ENCODE peak calls at places on chromosome 5, in six cellular contexts. One of them, this sample, is unnamed.

GRCh38 chr5:68382640-68383039 is 167.1 kb downstream of the PIK3R1 start:
- DNase-seq in HCT116: no peak
- DNase-seq in GM12878: no peak
- DNase-seq in A549: no peak
- DNase-seq in GM23338: no peak
- DNase-seq in HepG2: no peak
- DNase-seq in this sample: no peak

GRCh38 chr5:85484982-85485574 is 1100.4 kb upstream of the EDIL3 start:
- DNase-seq in HCT116: peak; percentile 10
- DNase-seq in GM12878: no peak
- DNase-seq in A549: no peak
- DNase-seq in GM23338: peak; percentile 70
- DNase-seq in HepG2: no peak
- DNase-seq in this sample: no peak

GRCh38 chr5:33939863-33940262 is 3.7 kb downstream of the RXFP3 start:
- DNase-seq in HCT116: no peak
- DNase-seq in GM12878: no peak
- DNase-seq in A549: no peak
- DNase-seq in GM23338: no peak
- DNase-seq in HepG2: no peak
- DNase-seq in this sample: no peak

GRCh38 chr5:158869092-158869491 is 230.6 kb downstream of the EBF1 start:
- DNase-seq in HCT116: no peak
- DNase-seq in GM12878: no peak
- DNase-seq in A549: no peak
- DNase-seq in GM23338: peak; percentile 76
- DNase-seq in HepG2: no peak
- DNase-seq in this sample: no peak

GRCh38 chr5:120457839-120458507 is 6.1 kb upstream of the PRR16 start:
- DNase-seq in HCT116: peak; percentile 59
- DNase-seq in GM12878: peak; percentile 85
- DNase-seq in A549: no peak
- DNase-seq in GM23338: peak; percentile 72
- DNase-seq in HepG2: peak; percentile 46
- DNase-seq in this sample: no peak

GRCh38 chr5:157245477-157245876 is 20.4 kb upstream of the CYFIP2 start:
- DNase-seq in HCT116: no peak
- DNase-seq in GM12878: no peak
- DNase-seq in A549: no peak
- DNase-seq in GM23338: peak; percentile 49
- DNase-seq in HepG2: no peak
- DNase-seq in this sample: no peak

GRCh38 chr5:117594165-117594564 is 1019.5 kb upstream of the SEMA6A start:
- DNase-seq in HCT116: no peak
- DNase-seq in GM12878: no peak
- DNase-seq in A549: no peak
- DNase-seq in GM23338: no peak
- DNase-seq in HepG2: no peak
- DNase-seq in this sample: no peak

GRCh38 chr5:179799644-179799973 is 5.8 kb downstream of the LTC4S start:
- DNase-seq in HCT116: no peak
- DNase-seq in GM12878: no peak
- DNase-seq in A549: no peak
- DNase-seq in GM23338: no peak
- DNase-seq in HepG2: no peak
- DNase-seq in this sample: no peak

GRCh38 chr5:21711854-21712752 is 1141.0 kb downstream of the CDH12 start:
- DNase-seq in HCT116: no peak
- DNase-seq in GM12878: no peak
- DNase-seq in A549: no peak
- DNase-seq in GM23338: peak; percentile 11
- DNase-seq in HepG2: no peak
- DNase-seq in this sample: no peak

GRCh38 chr5:102018279-102018678 is 277.8 kb downstream of the SLCO4C1 start:
- DNase-seq in HCT116: no peak
- DNase-seq in GM12878: no peak
- DNase-seq in A549: no peak
- DNase-seq in GM23338: no peak
- DNase-seq in HepG2: no peak
- DNase-seq in this sample: no peak

GRCh38 chr5:178347956-178348355 is 115.4 kb upstream of the PHYKPL start:
- DNase-seq in HCT116: no peak
- DNase-seq in GM12878: no peak
- DNase-seq in A549: no peak
- DNase-seq in GM23338: no peak
- DNase-seq in HepG2: no peak
- DNase-seq in this sample: no peak

GRCh38 chr5:132812123-132812948 is 766 bp upstream of the SOWAHA start:
- DNase-seq in HCT116: no peak
- DNase-seq in GM12878: no peak
- DNase-seq in A549: no peak
- DNase-seq in GM23338: no peak
- DNase-seq in HepG2: no peak
- DNase-seq in this sample: no peak

GRCh38 chr5:8729437-8729836 is 816.4 kb downstream of the SEMA5A start:
- DNase-seq in HCT116: no peak
- DNase-seq in GM12878: no peak
- DNase-seq in A549: no peak
- DNase-seq in GM23338: no peak
- DNase-seq in HepG2: no peak
- DNase-seq in this sample: no peak

GRCh38 chr5:52771343-52772039 is 16.2 kb upstream of the ITGA1 start:
- DNase-seq in HCT116: no peak
- DNase-seq in GM12878: no peak
- DNase-seq in A549: no peak
- DNase-seq in GM23338: no peak
- DNase-seq in HepG2: no peak
- DNase-seq in this sample: no peak

GRCh38 chr5:140600096-140600495 is 32.9 kb downstream of the CD14 start:
- DNase-seq in HCT116: no peak
- DNase-seq in GM12878: no peak
- DNase-seq in A549: no peak
- DNase-seq in GM23338: no peak
- DNase-seq in HepG2: no peak
- DNase-seq in this sample: no peak

GRCh38 chr5:125401724-125402622 is 655.5 kb upstream of the ZNF608 start:
- DNase-seq in HCT116: no peak
- DNase-seq in GM12878: no peak
- DNase-seq in A549: no peak
- DNase-seq in GM23338: no peak
- DNase-seq in HepG2: no peak
- DNase-seq in this sample: no peak

GRCh38 chr5:15013654-15014463 is 142.3 kb upstream of the ANKH start:
- DNase-seq in HCT116: peak; percentile 58
- DNase-seq in GM12878: no peak
- DNase-seq in A549: peak; percentile 42
- DNase-seq in GM23338: peak; percentile 88
- DNase-seq in HepG2: peak; percentile 75
- DNase-seq in this sample: peak; percentile 62

GRCh38 chr5:72402959-72403628 is 82.9 kb downstream of the PTCD2 start:
- DNase-seq in HCT116: no peak
- DNase-seq in GM12878: no peak
- DNase-seq in A549: no peak
- DNase-seq in GM23338: peak; percentile 57
- DNase-seq in HepG2: no peak
- DNase-seq in this sample: no peak

GRCh38 chr5:82873452-82873851 is 203.7 kb downstream of the TMEM167A start:
- DNase-seq in HCT116: no peak
- DNase-seq in GM12878: no peak
- DNase-seq in A549: no peak
- DNase-seq in GM23338: peak; percentile 37
- DNase-seq in HepG2: no peak
- DNase-seq in this sample: no peak

GRCh38 chr5:14880688-14881087 is 9.1 kb upstream of the ANKH start:
- DNase-seq in HCT116: no peak
- DNase-seq in GM12878: no peak
- DNase-seq in A549: no peak
- DNase-seq in GM23338: no peak
- DNase-seq in HepG2: peak; percentile 69
- DNase-seq in this sample: no peak

GRCh38 chr5:2753452-2754409 is 2.3 kb upstream of the IRX2 start:
- DNase-seq in HCT116: no peak
- DNase-seq in GM12878: no peak
- DNase-seq in A549: no peak
- DNase-seq in GM23338: peak; percentile 60
- DNase-seq in HepG2: no peak
- DNase-seq in this sample: no peak

GRCh38 chr5:124126504-124127240 is 614.7 kb downstream of the CSNK1G3 start:
- DNase-seq in HCT116: no peak
- DNase-seq in GM12878: no peak
- DNase-seq in A549: no peak
- DNase-seq in GM23338: no peak
- DNase-seq in HepG2: no peak
- DNase-seq in this sample: no peak

GRCh38 chr5:138840100-138840499 is 35.0 kb downstream of the LRRTM2 start:
- DNase-seq in HCT116: no peak
- DNase-seq in GM12878: no peak
- DNase-seq in A549: no peak
- DNase-seq in GM23338: no peak
- DNase-seq in HepG2: no peak
- DNase-seq in this sample: no peak

GRCh38 chr5:138849439-138849838 is 25.7 kb downstream of the LRRTM2 start:
- DNase-seq in HCT116: no peak
- DNase-seq in GM12878: no peak
- DNase-seq in A549: no peak
- DNase-seq in GM23338: no peak
- DNase-seq in HepG2: no peak
- DNase-seq in this sample: peak; percentile 19

GRCh38 chr5:138841531-138841930 is 33.6 kb downstream of the LRRTM2 start:
- DNase-seq in HCT116: no peak
- DNase-seq in GM12878: no peak
- DNase-seq in A549: no peak
- DNase-seq in GM23338: no peak
- DNase-seq in HepG2: no peak
- DNase-seq in this sample: no peak

GRCh38 chr5:138844812-138845513 is 30.2 kb downstream of the LRRTM2 start:
- DNase-seq in HCT116: no peak
- DNase-seq in GM12878: no peak
- DNase-seq in A549: no peak
- DNase-seq in GM23338: no peak
- DNase-seq in HepG2: no peak
- DNase-seq in this sample: no peak

DNA sequence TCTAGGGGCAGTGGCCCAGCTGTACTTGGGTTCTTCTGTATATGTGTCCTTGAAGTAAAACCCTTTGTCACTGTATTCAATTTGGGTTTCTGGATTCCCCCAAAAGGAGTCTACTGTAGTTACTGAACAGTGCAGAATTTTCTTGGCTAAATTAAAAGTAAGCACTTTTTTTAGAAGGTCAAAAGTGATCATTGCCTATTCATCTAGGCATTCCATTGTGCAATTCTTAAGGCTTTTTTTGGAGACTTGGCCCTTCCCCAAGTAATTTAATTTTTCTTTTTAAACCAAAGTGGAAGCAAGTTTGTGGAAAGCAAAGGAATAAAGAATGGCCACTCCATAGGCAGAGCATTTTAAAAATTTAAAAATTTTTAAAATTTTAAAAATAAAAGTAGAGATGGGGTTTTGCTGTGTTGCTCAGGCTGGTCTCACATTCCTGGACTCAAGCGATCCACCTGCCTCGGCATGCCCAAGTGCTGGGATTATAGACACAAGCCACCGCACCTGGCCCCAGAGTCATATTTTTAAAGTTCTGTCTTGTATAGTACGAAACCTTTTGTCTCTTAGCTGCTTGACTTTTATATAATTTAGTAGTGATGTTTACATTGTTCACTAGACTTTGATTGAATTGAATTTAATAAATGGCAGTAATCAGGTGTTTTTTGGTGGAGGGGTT is 31.2 kb downstream of the LRRTM2 start:
- DNase-seq in HCT116: no peak
- DNase-seq in GM12878: no peak
- DNase-seq in A549: no peak
- DNase-seq in GM23338: no peak
- DNase-seq in HepG2: no peak
- DNase-seq in this sample: no peak
- TF ChIP-seq REST in HCT116: no peak
- TF ChIP-seq REST in GM12878: no peak
- TF ChIP-seq REST in A549: no peak
- TF ChIP-seq REST in GM23338: no peak
- TF ChIP-seq REST in HepG2: no peak
- TF ChIP-seq REST in this sample: no peak

GRCh38 chr5:174323878-174324281 is 278.4 kb downstream of the NSG2 start:
- DNase-seq in HCT116: peak; percentile 72
- DNase-seq in GM12878: no peak
- DNase-seq in A549: peak; percentile 63
- DNase-seq in GM23338: peak; percentile 91
- DNase-seq in HepG2: peak; percentile 19
- DNase-seq in this sample: peak; percentile 80
- TF ChIP-seq REST in HCT116: no peak
- TF ChIP-seq REST in GM12878: no peak
- TF ChIP-seq REST in A549: no peak
- TF ChIP-seq REST in GM23338: no peak
- TF ChIP-seq REST in HepG2: no peak
- TF ChIP-seq REST in this sample: no peak

DNA sequence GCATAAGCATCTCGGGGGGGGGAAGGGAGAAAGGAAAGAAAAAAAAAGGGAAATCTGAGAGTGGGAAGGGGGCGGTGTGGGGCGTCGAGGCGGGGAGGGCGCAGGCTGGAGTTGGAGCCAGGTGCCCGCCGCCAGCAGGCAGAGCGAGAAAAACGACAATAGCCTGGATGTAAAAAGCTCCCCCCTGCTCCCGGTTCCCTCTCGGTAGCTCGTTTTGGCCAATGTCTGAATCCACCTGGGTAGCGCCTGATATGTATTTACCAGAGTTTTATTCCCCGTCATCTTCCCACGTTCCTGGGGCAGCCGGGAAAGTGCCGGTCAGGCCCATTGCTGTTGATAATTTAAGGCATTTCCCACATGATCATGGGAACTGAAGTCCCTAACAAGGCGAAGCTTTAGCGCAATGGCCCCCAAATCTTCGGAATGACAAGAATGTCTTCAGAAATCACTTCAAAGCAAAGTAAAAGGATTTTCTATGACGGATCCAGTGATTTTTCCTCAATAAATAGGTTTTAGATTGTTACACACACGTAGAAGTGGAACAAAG is 3.0 kb upstream of the OTP start:
- DNase-seq in HCT116: no peak
- DNase-seq in GM12878: no peak
- DNase-seq in A549: no peak
- DNase-seq in GM23338: peak; percentile 79
- DNase-seq in HepG2: no peak
- DNase-seq in this sample: peak; percentile 40
- TF ChIP-seq REST in HCT116: no peak
- TF ChIP-seq REST in GM12878: no peak
- TF ChIP-seq REST in A549: no peak
- TF ChIP-seq REST in GM23338: no peak
- TF ChIP-seq REST in HepG2: no peak
- TF ChIP-seq REST in this sample: no peak

DNA sequence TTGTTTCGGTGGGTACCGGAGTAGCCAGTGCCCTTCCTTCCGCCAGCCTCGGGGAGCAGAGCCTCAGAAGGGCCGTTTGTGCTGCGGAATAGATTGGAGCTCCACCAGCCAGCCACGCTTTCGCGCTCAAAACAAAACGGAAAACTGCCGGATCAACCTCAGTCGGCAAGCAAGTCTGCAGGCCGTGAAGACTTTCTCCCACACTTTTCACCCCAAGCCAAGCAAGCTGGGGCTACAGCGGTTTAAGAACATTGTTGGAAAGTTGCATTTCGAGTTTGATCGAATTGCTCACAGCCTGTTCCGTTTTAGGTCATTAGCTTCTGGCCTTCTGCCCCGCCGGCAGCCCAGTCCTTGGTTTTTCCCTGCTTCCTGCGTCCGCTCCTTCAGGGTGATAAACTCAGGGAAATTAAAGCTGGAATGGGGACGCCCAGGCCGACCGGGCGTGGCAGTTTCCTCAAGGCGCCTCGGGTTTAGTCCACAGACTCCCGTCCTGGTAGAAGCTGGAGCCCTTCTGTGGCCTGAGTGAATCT is 828 bp upstream of the CCNO start:
- DNase-seq in HCT116: peak; percentile 12
- DNase-seq in GM12878: no peak
- DNase-seq in A549: no peak
- DNase-seq in GM23338: peak; percentile 56
- DNase-seq in HepG2: no peak
- DNase-seq in this sample: peak; percentile 44
- TF ChIP-seq REST in HCT116: no peak
- TF ChIP-seq REST in GM12878: no peak
- TF ChIP-seq REST in A549: no peak
- TF ChIP-seq REST in GM23338: no peak
- TF ChIP-seq REST in HepG2: no peak
- TF ChIP-seq REST in this sample: no peak

This sample was measured in SK-N-SH.